ENCODE peak calls at places on chromosomes 16 and 17, in four cellular contexts. E is HEK293T, T is K562, P is GM12878. L is an unnamed sample.

GRCh38 chr17:54948380-54948779 is 20.1 kb downstream of the COX11 start:
- DNase-seq in P (no peak), E (no peak), T (no peak), L (peak)

GRCh38 chr17:1506649-1507254 is 9.7 kb downstream of the INPP5K start:
- DNase-seq in P (no peak), E (no peak), T (no peak), L (no peak)

GRCh38 chr17:17698869-17699351 is 17.7 kb downstream of the RAI1 start:
- DNase-seq in P (no peak), E (no peak), T (no peak), L (no peak)

GRCh38 chr16:19118938-19119431 is 5.2 kb downstream of the ITPRIPL2 start:
- DNase-seq in E (no peak), P (no peak), T (peak), L (no peak)

GRCh38 chr16:81946206-81946605 is 65.1 kb downstream of the SDR42E1 start:
- DNase-seq in P (no peak), T (no peak), E (no peak), L (no peak)

GRCh38 chr17:66673668-66674276 is 161.1 kb upstream of the CACNG5 start:
- DNase-seq in P (no peak), E (peak), T (no peak), L (peak)

GRCh38 chr17:48933035-48933434 is 11.6 kb downstream of the SNF8 start:
- DNase-seq in T (no peak), E (no peak), P (no peak), L (no peak)

GRCh38 chr16:88922114-88922825 is 54.7 kb downstream of the CBFA2T3 start:
- DNase-seq in P (no peak), T (no peak), E (no peak), L (no peak)

DNA sequence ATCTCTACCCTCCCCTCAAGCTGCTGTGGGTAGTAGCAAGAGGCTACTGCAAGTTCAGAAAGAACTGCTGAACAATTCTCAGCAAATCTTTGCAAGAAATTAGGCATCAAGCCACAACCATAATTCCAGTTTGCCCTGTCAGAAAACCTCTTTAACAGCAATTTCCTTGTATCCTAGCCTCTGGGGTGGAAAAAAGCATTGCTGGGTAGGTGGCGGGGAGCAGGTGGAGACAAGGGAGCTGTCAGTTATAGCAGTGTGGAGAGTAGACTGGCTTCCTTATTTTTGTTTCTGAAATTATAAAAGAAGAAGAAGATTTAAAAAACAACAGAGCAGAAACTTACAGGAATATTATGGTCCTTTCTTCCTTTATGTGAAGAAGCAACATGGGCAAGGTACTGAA is 53.6 kb downstream of the MYH10 start:
- DNase-seq in T (no peak), E (no peak), P (no peak), L (no peak)
- TF ChIP-seq FOXK2 in T (no peak), E (no peak), P (no peak), L (no peak)

GRCh38 chr16:35733278-35733965 is 2274.0 kb downstream of the TP53TG3F start:
- DNase-seq in T (no peak), P (no peak), E (no peak), L (no peak)
- TF ChIP-seq FOXK2 in T (no peak), P (no peak), E (no peak), L (no peak)

GRCh38 chr17:79951361-79952264 is 84.1 kb downstream of the TBC1D16 start:
- DNase-seq in E (no peak), T (no peak), P (no peak), L (peak)
- TF ChIP-seq FOXK2 in E (no peak), T (no peak), P (no peak), L (no peak)

DNA sequence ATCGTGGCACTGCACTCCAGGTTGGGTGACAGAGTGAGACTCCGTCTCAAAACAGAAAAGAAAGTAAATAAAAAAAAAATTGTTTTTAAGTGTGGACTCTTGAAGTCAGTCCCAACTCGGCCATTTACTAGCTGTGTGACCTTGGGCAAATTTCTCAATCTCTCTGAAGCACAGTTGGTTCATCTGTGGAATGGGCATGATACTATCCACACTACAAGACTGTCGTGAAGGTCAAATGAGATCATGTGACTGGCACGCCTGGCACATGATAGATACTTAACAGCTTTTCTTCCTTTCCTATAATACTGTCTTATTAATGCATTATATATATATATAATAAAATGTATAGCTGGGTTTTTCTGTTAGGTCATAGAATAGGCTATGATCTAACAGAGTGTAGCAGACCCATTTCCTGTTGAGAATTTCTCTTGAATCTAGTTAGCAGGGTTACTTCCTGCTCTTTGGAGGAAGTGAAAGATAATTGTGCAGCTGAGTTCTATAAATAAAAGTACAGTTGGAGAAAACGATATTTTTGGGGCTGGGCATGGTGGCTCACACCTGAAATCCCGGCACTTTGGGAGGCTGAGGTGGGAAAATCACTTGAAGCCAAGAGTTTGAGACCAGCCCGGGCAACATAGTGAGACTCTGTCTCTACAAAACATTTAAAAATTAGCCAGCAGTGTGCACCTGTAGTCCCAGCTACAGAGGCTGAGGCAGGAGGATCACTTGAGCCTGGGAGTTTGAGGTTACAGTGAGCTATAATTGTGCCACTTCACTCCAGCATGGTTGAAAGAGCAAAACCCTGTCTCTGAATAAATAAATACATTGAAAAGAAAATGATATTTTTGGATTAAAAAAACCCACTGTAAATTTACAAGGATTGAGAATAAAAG is 7.3 kb downstream of the MILR1 start:
- DNase-seq in P (no peak), T (no peak), E (no peak), L (no peak)
- TF ChIP-seq FOXK2 in P (no peak), T (no peak), E (no peak), L (no peak)

DNA sequence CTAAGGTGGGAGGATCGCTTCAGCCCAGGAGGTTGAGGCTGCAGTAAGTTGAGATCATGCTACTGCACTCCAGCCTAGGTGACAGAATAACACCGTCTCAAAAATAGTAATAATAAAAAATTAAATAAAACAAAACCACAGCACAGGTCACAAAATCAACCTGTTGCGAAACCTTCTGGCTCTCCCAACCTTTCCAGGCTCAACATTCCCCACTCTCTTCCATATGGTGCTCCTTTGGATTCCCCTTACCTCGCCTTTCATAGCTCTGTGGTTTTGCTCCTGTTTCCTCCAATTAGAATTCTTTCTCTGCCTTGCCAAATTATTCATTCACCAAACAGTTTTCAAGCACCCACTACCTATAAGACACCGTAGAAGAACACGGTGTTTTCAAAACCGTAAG is 4.7 kb downstream of the ZDHHC7 start:
- DNase-seq in P (no peak), E (no peak), T (no peak), L (no peak)
- TF ChIP-seq FOXK2 in P (no peak), E (no peak), T (no peak), L (no peak)

GRCh38 chr16:82955836-82956348 is 329.1 kb downstream of the CDH13 start:
- DNase-seq in P (no peak), E (no peak), T (no peak), L (no peak)
- TF ChIP-seq FOXK2 in P (no peak), E (no peak), T (no peak), L (no peak)

DNA sequence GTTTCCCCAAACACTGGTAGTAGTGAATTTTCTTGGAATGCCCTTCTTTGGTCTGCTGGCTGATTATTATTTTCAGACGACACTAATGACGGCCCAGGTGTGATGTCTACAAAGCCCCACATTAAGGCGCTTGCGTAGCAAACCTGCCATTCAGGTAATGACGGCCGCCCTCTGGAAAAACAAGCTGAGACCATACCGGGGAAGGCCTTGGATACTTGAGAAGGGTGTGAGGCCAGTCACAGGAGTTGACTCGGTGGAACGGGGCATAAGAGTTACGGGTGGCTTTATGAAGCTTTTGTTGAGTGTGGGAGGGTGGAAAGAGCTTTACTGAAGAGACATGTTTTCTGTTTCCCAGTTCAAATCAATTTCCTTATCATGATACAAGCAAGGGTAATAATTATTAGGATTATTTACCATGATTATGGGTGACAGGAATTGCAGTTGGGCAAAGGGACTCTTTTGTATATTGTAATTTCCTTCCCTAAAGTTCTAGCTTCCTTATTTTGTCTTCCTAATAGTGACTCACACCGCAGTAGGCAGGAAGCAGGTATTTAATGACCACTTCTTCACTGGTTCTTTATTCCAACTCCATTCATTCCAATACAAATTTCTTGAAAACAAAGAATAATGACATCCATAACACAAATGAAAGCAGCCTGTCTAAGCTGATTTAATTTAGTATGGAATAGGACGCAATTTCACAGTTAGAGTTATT is 24.8 kb downstream of the KRT23 start:
- DNase-seq in P (no peak), E (no peak), T (no peak), L (no peak)
- TF ChIP-seq FOXK2 in P (no peak), E (no peak), T (no peak), L (no peak)

GRCh38 chr17:43983515-43984411 is 20.7 kb upstream of the NAGS start:
- DNase-seq in P (no peak), E (peak), T (peak), L (peak)
- TF ChIP-seq FOXK2 in P (no peak), E (no peak), T (no peak), L (no peak)

L was measured in HepG2.